ENCODE peak calls at places on chromosomes 3 and 15, in four cellular contexts. Z, I, W and H are unnamed samples. For H3K27me3, the result is how much of the 10 kb centered on the place peaks cover.

GRCh38 chr3:179292440-179292839 is 30.4 kb upstream of the ZNF639 start:
- DNase-seq in Z (peak), I (no peak), W (no peak), H (no peak)

GRCh38 chr3:104763007-104763406 is 603.7 kb upstream of the ALCAM start:
- DNase-seq in Z (peak), I (no peak), W (no peak), H (no peak)

GRCh38 chr3:46670891-46671427 is 22.5 kb downstream of the ALS2CL start:
- DNase-seq in Z (no peak), I (peak), W (no peak), H (peak)

GRCh38 chr3:29356062-29356461 is 75.2 kb downstream of the RBMS3 start:
- DNase-seq in Z (no peak), I (no peak), W (no peak), H (no peak)

GRCh38 chr15:61115241-61115640 is 113.9 kb downstream of the RORA start:
- DNase-seq in Z (no peak), I (no peak), W (no peak), H (no peak)

GRCh38 chr15:35697549-35698299 is 151.8 kb upstream of the DPH6 start:
- DNase-seq in Z (peak), I (peak), W (no peak), H (peak)

GRCh38 chr3:39814007-39814406 is 4.6 kb downstream of the MYRIP start:
- DNase-seq in Z (no peak), I (no peak), W (no peak), H (no peak)

GRCh38 chr3:172311217-172311616 is 137.0 kb downstream of the GHSR start:
- DNase-seq in Z (no peak), I (no peak), W (no peak), H (no peak)

GRCh38 chr3:5002174-5002870 is 23.1 kb downstream of the BHLHE40 start:
- DNase-seq in Z (no peak), I (no peak), W (no peak), H (no peak)

GRCh38 chr15:58386081-58386480 is 45.7 kb upstream of the LIPC start:
- DNase-seq in Z (no peak), I (no peak), W (no peak), H (no peak)

GRCh38 chr3:151282921-151283320 is 4.6 kb upstream of the P2RY14 start:
- DNase-seq in Z (peak), I (no peak), W (no peak), H (no peak)

GRCh38 chr3:71876706-71877105 is 91.8 kb upstream of the PROK2 start:
- DNase-seq in Z (no peak), I (no peak), W (no peak), H (no peak)

GRCh38 chr3:158539414-158540014 is 31.5 kb upstream of the MLF1 start:
- DNase-seq in Z (peak), I (no peak), W (no peak), H (no peak)
- TF ChIP-seq CTCF in Z (peak), I (peak), W (peak), H (peak)

DNA sequence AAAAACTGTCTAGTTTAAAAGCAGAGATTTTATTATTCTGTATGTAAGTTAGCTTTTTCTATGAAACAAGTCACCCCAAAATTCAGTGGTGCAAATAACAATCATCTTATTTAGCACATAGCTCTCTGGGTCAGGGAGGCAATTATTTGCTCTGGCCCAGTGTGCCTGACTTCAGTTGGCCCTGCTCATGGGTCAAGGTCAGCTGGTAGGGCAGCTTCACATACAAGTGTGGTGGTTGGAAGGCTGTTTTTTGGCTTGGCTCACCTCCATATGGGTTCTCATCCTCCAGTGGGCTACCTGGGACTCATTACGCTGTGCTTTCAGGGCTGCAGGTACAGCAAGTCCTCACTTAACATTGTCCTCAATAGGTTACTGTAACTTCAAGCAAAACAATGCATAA is 228.6 kb downstream of the NR2F2 start:
- DNase-seq in Z (no peak), I (no peak), W (no peak), H (no peak)
- H3K4me3 ChIP-seq in Z (no peak), I (no peak), W (no peak), H (no peak)

GRCh38 chr3:190318666-190319065 is 3.6 kb downstream of the CLDN1 start:
- DNase-seq in Z (no peak), I (no peak), W (no peak), H (no peak)
- H3K27me3 ChIP-seq in Z (under half), I (under half), W (under half), H (under half)

GRCh38 chr3:19229086-19229485 is 80.8 kb downstream of the KCNH8 start:
- DNase-seq in Z (no peak), I (no peak), W (no peak), H (no peak)
- TF ChIP-seq CTCF in Z (no peak), I (no peak), W (no peak), H (no peak)

DNA sequence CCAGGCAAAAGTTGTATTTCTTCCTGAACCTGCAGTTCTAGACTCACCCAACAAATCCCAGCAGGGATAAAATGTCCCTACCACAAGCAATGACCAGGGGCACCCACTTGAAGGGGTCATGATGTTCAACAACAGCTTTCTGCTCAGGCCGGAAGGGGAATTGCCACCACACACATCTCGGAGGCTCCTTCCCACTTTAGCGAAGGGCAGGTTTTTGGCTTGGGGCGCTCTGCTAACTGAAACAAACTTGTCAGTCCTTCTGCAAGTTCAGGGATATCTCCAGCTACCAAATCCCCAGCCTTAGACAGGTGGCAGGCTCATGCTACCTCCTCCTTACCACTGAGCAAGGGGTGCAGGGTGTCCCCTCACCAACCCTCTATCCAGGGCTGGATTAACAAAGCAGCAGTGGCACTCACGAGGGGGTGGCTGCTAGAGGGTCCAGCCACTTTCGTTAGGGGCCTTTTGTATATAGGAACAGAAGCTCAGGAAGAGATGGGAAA is 2.2 kb downstream of the ADCY5 start:
- DNase-seq in Z (no peak), I (no peak), W (no peak), H (no peak)
- H3K4me3 ChIP-seq in Z (no peak), I (no peak), W (peak), H (no peak)

GRCh38 chr15:80404057-80404718 is at the start of gene ARNT2:
- DNase-seq in Z (no peak), I (peak), W (peak), H (peak)

GRCh38 chr15:80403712-80404056 is 498 bp upstream of the ARNT2 start:
- DNase-seq in Z (no peak), I (peak), W (no peak), H (no peak)

GRCh38 chr15:80402339-80402738 is 1.8 kb upstream of the ARNT2 start:
- DNase-seq in Z (no peak), I (no peak), W (no peak), H (no peak)

GRCh38 chr15:80399508-80399907 is 4.7 kb upstream of the ARNT2 start:
- DNase-seq in Z (no peak), I (no peak), W (no peak), H (no peak)

GRCh38 chr15:80401471-80401870 is 2.7 kb upstream of the ARNT2 start:
- DNase-seq in Z (no peak), I (no peak), W (no peak), H (no peak)
- H3K27me3 ChIP-seq in Z (under half), I (under half), W (under half), H (under half)

GRCh38 chr3:195212749-195213085 is 58.2 kb downstream of the XXYLT1 start:
- DNase-seq in Z (no peak), I (no peak), W (no peak), H (no peak)
- TF ChIP-seq CTCF in Z (no peak), I (no peak), W (no peak), H (no peak)